ENCODE peak calls at places on chromosome 5, in five cellular contexts. One of them, this sample, is unnamed.

GRCh38 chr5:129506092-129506491 is 46.0 kb downstream of the ADAMTS19 start:
- DNase-seq in fibroblast of mammary gland: peak; percentile 85
- DNase-seq in astrocyte of the spinal cord: peak; percentile 62
- DNase-seq in CD8-positive, alpha-beta T cell: no peak
- DNase-seq in WERI-Rb-1: no peak
- DNase-seq in this sample: no peak

GRCh38 chr5:53076014-53076413 is 33.5 kb downstream of the MOCS2 start:
- DNase-seq in fibroblast of mammary gland: no peak
- DNase-seq in astrocyte of the spinal cord: no peak
- DNase-seq in CD8-positive, alpha-beta T cell: no peak
- DNase-seq in WERI-Rb-1: no peak
- DNase-seq in this sample: peak; percentile 23

GRCh38 chr5:108998216-108998615 is 250.5 kb downstream of the FER start:
- DNase-seq in fibroblast of mammary gland: no peak
- DNase-seq in astrocyte of the spinal cord: no peak
- DNase-seq in CD8-positive, alpha-beta T cell: no peak
- DNase-seq in WERI-Rb-1: no peak
- DNase-seq in this sample: no peak

GRCh38 chr5:152443935-152444334 is 38.9 kb upstream of the NMUR2 start:
- DNase-seq in fibroblast of mammary gland: no peak
- DNase-seq in astrocyte of the spinal cord: no peak
- DNase-seq in CD8-positive, alpha-beta T cell: no peak
- DNase-seq in WERI-Rb-1: no peak
- DNase-seq in this sample: no peak

GRCh38 chr5:178289438-178289837 is 56.8 kb upstream of the PHYKPL start:
- DNase-seq in fibroblast of mammary gland: no peak
- DNase-seq in astrocyte of the spinal cord: no peak
- DNase-seq in CD8-positive, alpha-beta T cell: no peak
- DNase-seq in WERI-Rb-1: no peak
- DNase-seq in this sample: no peak

GRCh38 chr5:68066277-68066955 is 149.1 kb upstream of the PIK3R1 start:
- DNase-seq in fibroblast of mammary gland: no peak
- DNase-seq in astrocyte of the spinal cord: no peak
- DNase-seq in CD8-positive, alpha-beta T cell: no peak
- DNase-seq in WERI-Rb-1: no peak
- DNase-seq in this sample: no peak

GRCh38 chr5:84411832-84412605 is 27.3 kb upstream of the EDIL3 start:
- DNase-seq in fibroblast of mammary gland: peak; percentile 56
- DNase-seq in astrocyte of the spinal cord: no peak
- DNase-seq in CD8-positive, alpha-beta T cell: no peak
- DNase-seq in WERI-Rb-1: peak; percentile 78
- DNase-seq in this sample: peak; percentile 15

GRCh38 chr5:148259288-148259687 is 9.3 kb upstream of the SPINK13 start:
- DNase-seq in fibroblast of mammary gland: no peak
- DNase-seq in astrocyte of the spinal cord: no peak
- DNase-seq in CD8-positive, alpha-beta T cell: no peak
- DNase-seq in WERI-Rb-1: no peak
- DNase-seq in this sample: no peak

GRCh38 chr5:76476639-76477038 is 73.6 kb downstream of the IQGAP2 start:
- DNase-seq in fibroblast of mammary gland: no peak
- DNase-seq in astrocyte of the spinal cord: no peak
- DNase-seq in CD8-positive, alpha-beta T cell: no peak
- DNase-seq in WERI-Rb-1: no peak
- DNase-seq in this sample: no peak
- H3K4me3 ChIP-seq in fibroblast of mammary gland: no peak overlapping the region
- H3K4me3 ChIP-seq in astrocyte of the spinal cord: no peak overlapping the region
- H3K4me3 ChIP-seq in CD8-positive, alpha-beta T cell: no peak overlapping the region
- H3K4me3 ChIP-seq in WERI-Rb-1: no peak overlapping the region
- H3K4me3 ChIP-seq in this sample: no peak overlapping the region

DNA sequence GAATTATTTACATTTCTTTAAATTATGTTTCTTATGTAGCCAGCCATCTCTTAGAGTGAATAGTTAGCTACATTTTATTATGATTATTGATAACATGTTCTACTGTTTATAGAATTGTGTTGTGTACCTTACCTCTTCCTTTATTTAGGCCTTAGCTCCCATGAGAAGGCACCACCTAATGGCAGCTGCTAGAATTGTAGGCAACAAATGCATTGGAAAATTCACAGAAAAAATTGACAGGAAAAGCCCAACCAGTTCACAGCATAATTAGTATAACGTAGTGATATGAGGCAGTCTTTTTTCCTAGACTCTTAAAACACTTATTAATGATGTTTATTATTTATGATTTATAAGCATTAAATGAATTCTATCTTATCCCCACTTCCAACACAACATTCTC is 175.8 kb downstream of the WDR70 start:
- DNase-seq in fibroblast of mammary gland: peak; percentile 23
- DNase-seq in astrocyte of the spinal cord: peak; percentile 8
- DNase-seq in CD8-positive, alpha-beta T cell: no peak
- DNase-seq in WERI-Rb-1: peak; percentile 18
- DNase-seq in this sample: no peak
- TF ChIP-seq CTCF in fibroblast of mammary gland: peak; percentile 62
- TF ChIP-seq CTCF in astrocyte of the spinal cord: peak; percentile 38
- TF ChIP-seq CTCF in CD8-positive, alpha-beta T cell: no peak
- TF ChIP-seq CTCF in WERI-Rb-1: peak; percentile 39
- TF ChIP-seq CTCF in this sample: peak; percentile 38

DNA sequence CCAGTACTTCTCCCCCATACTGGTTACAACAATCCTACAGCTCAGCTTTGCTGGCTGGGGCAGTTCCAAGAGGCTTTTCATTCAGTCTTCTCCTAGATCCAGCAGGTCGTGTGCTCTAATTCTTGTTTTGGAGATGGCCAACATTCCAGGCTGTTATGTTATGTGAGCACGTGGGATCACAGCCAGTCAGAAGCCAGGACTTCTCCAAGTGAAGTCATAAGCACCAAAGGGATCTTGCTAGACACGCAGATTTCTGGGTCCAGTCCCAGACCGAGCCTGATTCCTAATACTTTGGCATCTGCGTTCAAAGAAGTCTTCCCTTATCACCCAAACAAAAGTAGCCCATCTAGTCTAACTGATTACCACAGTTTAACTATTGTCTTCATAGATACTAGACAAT is 1.4 kb upstream of the LARP1 start:
- DNase-seq in fibroblast of mammary gland: peak; percentile 93
- DNase-seq in astrocyte of the spinal cord: peak; percentile 85
- DNase-seq in CD8-positive, alpha-beta T cell: no peak
- DNase-seq in WERI-Rb-1: no peak
- DNase-seq in this sample: peak; percentile 98
- H3K4me3 ChIP-seq in fibroblast of mammary gland: no peak overlapping the region
- H3K4me3 ChIP-seq in astrocyte of the spinal cord: no peak overlapping the region
- H3K4me3 ChIP-seq in CD8-positive, alpha-beta T cell: no peak overlapping the region
- H3K4me3 ChIP-seq in WERI-Rb-1: peak overlapping the region; percentile 57
- H3K4me3 ChIP-seq in this sample: peak overlapping the region; percentile 61

GRCh38 chr5:115571441-115571878 is 26.9 kb upstream of the FEM1C start:
- DNase-seq in fibroblast of mammary gland: no peak
- DNase-seq in astrocyte of the spinal cord: peak; percentile 51
- DNase-seq in CD8-positive, alpha-beta T cell: no peak
- DNase-seq in WERI-Rb-1: no peak
- DNase-seq in this sample: no peak
- TF ChIP-seq CTCF in fibroblast of mammary gland: no peak
- TF ChIP-seq CTCF in astrocyte of the spinal cord: no peak
- TF ChIP-seq CTCF in CD8-positive, alpha-beta T cell: no peak
- TF ChIP-seq CTCF in WERI-Rb-1: peak; percentile 10
- TF ChIP-seq CTCF in this sample: no peak